ENCODE peak calls at places on chromosomes 2 and 18, in four cellular contexts. J is GM12878, T is K562, K is H1. F is an unnamed sample.

GRCh38 chr2:55840460-55840859 is 83.1 kb downstream of the EFEMP1 start:
- DNase-seq in J (no peak), K (no peak), T (no peak), F (no peak)

GRCh38 chr2:223613017-223613950 is 11.1 kb upstream of the SCG2 start:
- DNase-seq in J (no peak), K (peak; percentile 60), T (peak; percentile 65), F (peak; percentile 45)

GRCh38 chr2:18752667-18753422 is 163.5 kb upstream of the NT5C1B start:
- DNase-seq in K (no peak), T (no peak), J (no peak), F (no peak)

GRCh38 chr2:172639823-172640222 is 83.9 kb downstream of the PDK1 start:
- DNase-seq in J (no peak), K (no peak), T (peak; percentile 11), F (no peak)

GRCh38 chr18:24488824-24489493 is 28.5 kb downstream of the HRH4 start:
- DNase-seq in K (no peak), T (peak; percentile 60), J (peak; percentile 3), F (peak; percentile 13)

GRCh38 chr2:179467111-179467510 is 202.5 kb upstream of the SESTD1 start:
- DNase-seq in T (no peak), K (no peak), J (no peak), F (no peak)

GRCh38 chr2:74414913-74415761 is 6.3 kb downstream of the C2orf81 start:
- DNase-seq in K (no peak), J (no peak), T (no peak), F (no peak)

GRCh38 chr2:9473308-9473984 is 905 bp upstream of the IAH1 start:
- DNase-seq in T (no peak), J (no peak), K (peak; percentile 36), F (peak; percentile 41)

GRCh38 chr2:48305569-48305968 is 224.4 kb upstream of the STON1 start:
- DNase-seq in K (no peak), J (no peak), T (no peak), F (peak; percentile 43)

GRCh38 chr2:3726511-3726910 is 23.1 kb downstream of the DCDC2C start:
- DNase-seq in K (no peak), T (no peak), J (no peak), F (no peak)

GRCh38 chr18:76398899-76399612 is 96.0 kb downstream of the ZNF516 start:
- DNase-seq in J (peak; percentile 37), K (peak; percentile 34), T (peak; percentile 77), F (peak; percentile 62)

GRCh38 chr2:96729748-96730147 is 10.1 kb downstream of the LMAN2L start:
- DNase-seq in T (no peak), J (no peak), K (no peak), F (no peak)

GRCh38 chr18:51522821-51523220 is 325.3 kb upstream of the MEX3C start:
- DNase-seq in K (no peak), J (no peak), T (no peak), F (no peak)

GRCh38 chr2:45033331-45033730 is 24.1 kb upstream of the SIX2 start:
- DNase-seq in K (no peak), T (no peak), J (no peak), F (no peak)

GRCh38 chr18:58416704-58417683 is 211.9 kb downstream of the ALPK2 start:
- DNase-seq in J (no peak), T (no peak), K (no peak), F (peak; percentile 70)

GRCh38 chr18:34976899-34977786 is 64.1 kb upstream of the MAPRE2 start:
- DNase-seq in J (no peak), T (peak; percentile 59), K (no peak), F (peak; percentile 70)

GRCh38 chr2:221570321-221571107 is 1.6 kb downstream of the EPHA4 start:
- DNase-seq in K (no peak), T (no peak), J (no peak), F (no peak)

GRCh38 chr2:205704101-205704741 is 21.9 kb downstream of the NRP2 start:
- DNase-seq in J (no peak), K (no peak), T (no peak), F (peak; percentile 65)

GRCh38 chr2:209638346-209638745 is 133.3 kb upstream of the UNC80 start:
- DNase-seq in J (no peak), T (no peak), K (no peak), F (no peak)

GRCh38 chr2:188973650-188974049 is 523 bp upstream of the COL3A1 start:
- DNase-seq in K (no peak), T (no peak), J (no peak), F (no peak)

GRCh38 chr2:160666677-160667061 is 173.1 kb upstream of the RBMS1 start:
- DNase-seq in T (no peak), K (no peak), J (no peak), F (no peak)

GRCh38 chr2:11141319-11141718 is 13.9 kb upstream of the SLC66A3 start:
- DNase-seq in T (no peak), J (no peak), K (no peak), F (no peak)

GRCh38 chr2:161946489-161947107 is 127.4 kb downstream of the DPP4 start:
- DNase-seq in K (no peak), T (no peak), J (no peak), F (peak; percentile 18)

GRCh38 chr2:212592695-212593094 is 54.1 kb upstream of the ERBB4 start:
- DNase-seq in T (no peak), J (no peak), K (no peak), F (no peak)

GRCh38 chr2:149056541-149056940 is 18.0 kb downstream of the LYPD6B start:
- DNase-seq in K (no peak), J (no peak), T (no peak), F (no peak)

GRCh38 chr2:176753752-176754474 is 458.7 kb upstream of the HNRNPA3 start:
- DNase-seq in J (no peak), K (no peak), T (no peak), F (no peak)

GRCh38 chr2:65397122-65397521 is 35.3 kb downstream of the SPRED2 start:
- DNase-seq in T (no peak), J (no peak), K (no peak), F (no peak)

GRCh38 chr2:172993924-172994717 is 81.5 kb upstream of the MAP3K20 start:
- DNase-seq in K (no peak), J (no peak), T (no peak), F (peak; percentile 42)

GRCh38 chr18:58255701-58256311 is 211.8 kb downstream of the NEDD4L start:
- DNase-seq in T (no peak), J (no peak), K (no peak), F (no peak)

GRCh38 chr2:75276093-75277055 is 77.1 kb upstream of the TACR1 start:
- DNase-seq in T (no peak), K (peak; percentile 2), J (no peak), F (peak; percentile 11)

GRCh38 chr18:25233582-25234362 is 118.2 kb downstream of the ZNF521 start:
- DNase-seq in K (no peak), T (no peak), J (no peak), F (no peak)

GRCh38 chr2:172783091-172783898 is 47.6 kb downstream of the RAPGEF4 start:
- DNase-seq in K (no peak), T (no peak), J (no peak), F (peak; percentile 45)

GRCh38 chr18:13572148-13572547 is 154.2 kb downstream of the FAM210A start:
- DNase-seq in K (no peak), T (no peak), J (no peak), F (no peak)

GRCh38 chr2:120415060-120415459 is 69.1 kb downstream of the INHBB start:
- DNase-seq in K (no peak), J (no peak), T (no peak), F (no peak)

GRCh38 chr2:27446057-27446456 is 3.9 kb downstream of the KRTCAP3 start:
- DNase-seq in J (no peak), K (no peak), T (no peak), F (peak; percentile 33)

GRCh38 chr2:72915076-72915906 is 2.0 kb upstream of the EMX1 start:
- DNase-seq in K (no peak), J (no peak), T (no peak), F (no peak)

GRCh38 chr2:198763793-198764192 is 693.9 kb downstream of the SATB2 start:
- DNase-seq in T (no peak), J (no peak), K (no peak), F (no peak)
- TF ChIP-seq ATF2 in T (no peak), J (no peak), K (no peak), F (no peak)

GRCh38 chr2:197673142-197673541 is 2.2 kb downstream of the RFTN2 start:
- DNase-seq in K (no peak), T (no peak), J (no peak), F (no peak)
- H2AFZ ChIP-seq in K (no peak overlapping the region), T (no peak overlapping the region), J (no peak overlapping the region), F (no peak overlapping the region)

GRCh38 chr2:61423714-61424113 is 47.2 kb downstream of the USP34 start:
- DNase-seq in J (no peak), K (no peak), T (no peak), F (peak; percentile 34)
- TF ChIP-seq ATF2 in J (no peak), K (no peak), T (no peak), F (no peak)

DNA sequence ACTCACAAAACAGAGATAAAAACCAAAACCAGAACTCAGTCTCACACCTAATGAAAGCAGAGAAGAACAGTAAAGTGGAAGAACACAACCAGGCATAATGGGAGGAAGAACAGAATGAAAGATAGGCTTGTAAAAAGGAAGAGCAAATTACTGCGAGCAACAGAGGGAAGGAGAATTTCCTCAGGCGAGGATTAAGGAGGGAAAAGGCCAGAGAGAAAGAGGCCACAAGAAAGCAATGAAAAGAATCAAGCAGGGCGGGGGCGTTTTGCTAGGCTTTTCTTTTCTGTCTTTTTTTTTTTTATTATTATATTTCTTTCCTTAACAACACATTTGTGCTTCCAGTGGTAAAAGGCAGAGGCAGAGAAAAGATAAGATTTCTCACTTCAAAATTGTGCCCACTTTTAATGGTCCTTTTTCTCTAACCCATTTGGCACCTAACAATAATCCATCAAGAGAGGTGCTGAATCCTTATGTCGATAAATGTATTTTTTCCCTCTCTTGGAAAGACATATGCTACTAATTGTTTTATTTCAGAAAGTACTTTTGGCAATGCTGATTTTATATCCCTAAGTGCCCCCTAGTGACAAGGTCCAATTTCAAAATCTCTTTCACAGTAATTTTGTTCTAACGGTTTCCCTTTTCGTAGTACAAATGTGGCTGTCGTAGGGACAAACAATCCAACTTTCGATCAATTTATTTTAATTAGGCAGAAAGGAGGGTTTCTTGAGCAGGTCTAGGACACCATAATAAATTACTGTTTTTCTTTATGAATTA is 138.7 kb upstream of the AQP4 start:
- DNase-seq in K (no peak), J (no peak), T (no peak), F (no peak)
- H2AFZ ChIP-seq in K (no peak overlapping the region), J (no peak overlapping the region), T (no peak overlapping the region), F (no peak overlapping the region)

DNA sequence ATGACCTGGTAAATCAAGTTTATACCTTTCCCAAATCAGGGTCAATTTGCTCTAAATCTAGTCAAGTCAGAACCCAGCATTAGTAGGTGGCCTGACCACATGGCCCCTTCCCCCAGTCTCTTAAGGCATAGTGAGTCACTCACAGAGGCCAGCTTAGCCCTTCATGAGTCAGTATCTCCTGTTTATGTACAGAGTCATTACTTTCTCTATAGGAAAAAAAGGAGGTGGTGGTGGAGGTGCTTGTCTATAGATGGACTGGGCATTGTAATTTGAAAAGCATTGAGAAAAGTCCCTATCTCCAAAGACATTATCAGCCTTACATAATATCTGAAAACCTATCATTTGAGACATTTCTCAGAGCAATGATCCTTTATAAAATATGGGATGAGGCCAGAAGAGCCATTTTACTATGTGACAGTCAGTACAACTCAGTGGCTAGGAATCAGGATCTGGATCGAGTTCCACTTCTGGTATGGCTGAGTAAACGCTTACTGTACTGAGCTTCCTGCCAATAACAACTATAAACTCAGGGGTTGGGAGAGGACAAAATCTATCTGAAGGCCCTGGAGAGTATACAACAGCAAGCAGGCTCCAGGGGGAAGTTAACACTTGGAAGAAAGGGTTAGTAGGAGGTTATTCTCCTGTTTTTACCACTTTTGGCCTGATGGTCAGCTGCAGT is 22.5 kb upstream of the SIGLEC15 start:
- DNase-seq in K (no peak), J (no peak), T (no peak), F (no peak)
- TF ChIP-seq ATF2 in K (no peak), J (no peak), T (no peak), F (no peak)